ENCODE peak calls at places on chromosomes 16 and 17, in five cellular contexts. S, D, I, V and A are unnamed samples.

GRCh38 chr16:64983983-64984382 is 137.9 kb downstream of the CDH11 start:
- DNase-seq in D (peak), V (peak), I (no peak), S (peak), A (no peak)

GRCh38 chr16:70432800-70433455 is 6.0 kb downstream of the ST3GAL2 start:
- DNase-seq in S (no peak), D (no peak), I (no peak), V (no peak), A (no peak)

GRCh38 chr17:61536417-61536955 is 54.5 kb downstream of the NACA2 start:
- DNase-seq in D (no peak), V (peak), S (no peak), I (no peak), A (no peak)

GRCh38 chr16:85465328-85466307 is 147.5 kb upstream of the GSE1 start:
- DNase-seq in S (peak), D (no peak), I (no peak), V (peak), A (no peak)

GRCh38 chr16:19588661-19589060 is 33.2 kb downstream of the VPS35L start:
- DNase-seq in D (no peak), S (no peak), V (peak), I (no peak), A (no peak)

GRCh38 chr17:35069311-35069710 is 5.8 kb upstream of the RFFL start:
- DNase-seq in V (peak), D (no peak), S (no peak), I (no peak), A (no peak)

GRCh38 chr17:62626719-62627218 is 701 bp upstream of the MRC2 start:
- DNase-seq in D (no peak), S (peak), V (peak), I (no peak), A (no peak)

GRCh38 chr16:67565470-67566100 is 3.3 kb downstream of the CTCF start:
- DNase-seq in V (no peak), S (no peak), I (no peak), D (no peak), A (no peak)

GRCh38 chr17:50855708-50856330 is 10.3 kb downstream of the TOB1 start:
- DNase-seq in S (no peak), I (no peak), V (no peak), D (no peak), A (no peak)

GRCh38 chr16:30028438-30029093 is 2.5 kb downstream of the TLCD3B start:
- DNase-seq in I (no peak), V (no peak), D (no peak), S (no peak), A (no peak)

GRCh38 chr16:81647527-81647926 is 131.6 kb upstream of the PLCG2 start:
- DNase-seq in D (peak), S (no peak), V (peak), I (no peak), A (no peak)

GRCh38 chr17:47959825-47960655 is 2.4 kb upstream of the PRR15L start:
- DNase-seq in S (no peak), V (no peak), D (no peak), I (no peak), A (no peak)

GRCh38 chr16:77213542-77214108 is 14.4 kb downstream of the SYCE1L start:
- DNase-seq in I (no peak), D (peak), S (peak), V (peak), A (no peak)

GRCh38 chr16:31181102-31181830 is 1.3 kb downstream of the FUS start:
- DNase-seq in D (no peak), S (no peak), I (peak), V (peak), A (peak)

GRCh38 chr17:34442387-34443111 is 79.5 kb upstream of the CCL1 start:
- DNase-seq in V (no peak), I (no peak), D (no peak), S (no peak), A (no peak)

DNA sequence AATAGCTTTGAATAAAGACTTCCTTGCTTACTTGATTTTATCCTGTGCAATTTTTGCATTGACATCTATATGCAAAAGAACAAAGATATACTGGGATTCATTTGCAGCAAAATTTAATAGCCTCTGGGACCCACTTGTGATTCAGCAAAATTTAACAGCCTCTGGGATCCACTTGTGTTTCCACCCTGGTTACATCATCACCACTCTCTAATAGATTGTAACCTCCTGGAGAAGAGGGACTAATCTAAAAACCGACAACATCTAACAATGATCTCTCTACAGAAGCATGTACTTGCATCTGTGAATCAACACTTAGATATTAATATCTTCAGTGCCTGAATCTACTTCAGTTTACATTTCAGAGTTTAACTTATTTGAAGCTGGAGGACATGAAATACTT is 202.0 kb upstream of the CPHXL start:
- DNase-seq in D (no peak), V (peak), S (no peak), I (no peak), A (no peak)
- TF ChIP-seq CTCF in D (no peak), V (no peak), S (no peak), I (no peak), A (no peak)

GRCh38 chr16:58492735-58493134 is 7.2 kb upstream of the NDRG4 start:
- DNase-seq in S (no peak), V (no peak), D (no peak), I (no peak), A (no peak)

GRCh38 chr16:58497468-58497867 is 2.5 kb upstream of the NDRG4 start:
- DNase-seq in V (no peak), D (no peak), I (no peak), S (no peak), A (no peak)

GRCh38 chr16:58495861-58496331 is 4.0 kb upstream of the NDRG4 start:
- DNase-seq in I (no peak), D (no peak), S (no peak), V (no peak), A (no peak)

GRCh38 chr16:58493756-58494431 is 6.0 kb upstream of the NDRG4 start:
- DNase-seq in I (no peak), V (no peak), S (no peak), D (no peak), A (no peak)

DNA sequence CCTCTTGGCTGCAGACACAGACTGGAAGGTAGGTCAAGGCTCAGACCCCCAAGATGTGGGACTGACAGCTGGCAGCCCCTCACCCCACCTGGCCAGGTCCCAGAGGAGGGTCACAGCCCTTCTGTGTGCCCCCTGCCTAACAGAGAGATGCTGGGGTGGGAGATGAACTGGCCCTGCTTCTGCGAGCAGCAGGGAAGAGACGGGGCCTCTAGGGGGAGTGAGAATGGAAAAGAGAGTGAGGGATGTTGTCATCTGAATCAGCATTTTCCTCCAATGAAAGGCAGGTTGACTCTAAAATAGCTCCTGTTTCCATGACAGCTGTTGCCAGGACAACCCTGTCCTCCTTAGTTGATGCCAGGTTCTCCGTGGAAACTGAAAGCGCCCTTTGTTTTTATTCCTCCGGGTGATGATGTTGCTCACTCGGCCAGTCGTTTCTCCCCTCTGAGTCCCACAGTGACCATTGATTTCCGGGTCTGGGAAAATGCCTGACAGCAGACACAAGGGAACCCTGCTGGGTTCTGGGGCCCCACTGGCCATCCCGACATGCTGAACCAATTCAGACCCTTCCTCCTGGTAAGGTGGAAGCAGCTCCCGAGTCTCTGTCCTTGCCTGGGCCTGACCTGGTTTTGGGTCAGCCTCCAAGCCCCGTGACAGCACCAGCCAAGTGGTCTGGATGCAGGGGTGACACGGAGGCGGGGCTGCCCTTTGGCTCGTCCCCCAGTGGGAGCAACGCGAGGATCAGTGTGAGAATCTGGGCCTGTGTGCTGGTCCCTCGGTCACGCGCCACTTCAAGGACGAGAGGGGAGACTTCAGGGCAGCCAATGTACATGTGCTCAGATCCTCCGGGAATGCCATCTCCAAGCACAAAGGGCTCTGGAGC is 4.7 kb upstream of the NDRG4 start:
- DNase-seq in D (peak), I (no peak), S (peak), V (peak), A (no peak)
- TF ChIP-seq CTCF in D (peak), I (no peak), S (peak), V (peak), A (no peak)

DNA sequence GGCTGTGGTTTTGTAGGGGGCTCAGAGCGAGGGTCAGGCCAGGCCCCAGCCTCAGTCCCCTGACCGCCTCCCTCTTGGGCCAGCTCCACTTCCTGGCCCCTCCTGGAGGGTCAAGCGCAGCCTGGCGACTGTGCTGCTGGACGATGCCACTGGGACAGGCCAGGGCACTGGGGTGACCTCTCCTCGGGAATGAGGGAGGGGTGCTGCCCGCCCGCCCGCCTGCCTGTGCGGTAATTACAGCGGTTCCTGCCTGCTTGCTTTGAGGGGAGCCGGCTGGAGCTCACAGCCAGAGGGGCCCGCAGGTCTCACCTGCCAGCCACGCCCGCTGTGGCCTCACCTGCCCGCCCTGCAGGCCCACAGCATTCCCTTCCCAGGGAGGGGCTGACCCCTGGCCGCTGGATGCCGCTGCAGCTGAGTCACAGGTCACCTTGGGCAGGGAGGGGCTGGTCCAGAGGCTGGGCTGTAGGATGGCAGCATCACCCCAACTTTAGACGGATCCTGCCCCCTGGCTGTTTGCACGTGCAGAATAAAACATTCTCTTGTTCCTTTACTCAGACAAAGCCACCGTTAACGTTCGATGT is 76.7 kb upstream of the CBX4 start:
- DNase-seq in I (no peak), V (peak), S (no peak), D (no peak), A (no peak)
- TF ChIP-seq CTCF in I (no peak), V (peak), S (peak), D (peak), A (no peak)

DNA sequence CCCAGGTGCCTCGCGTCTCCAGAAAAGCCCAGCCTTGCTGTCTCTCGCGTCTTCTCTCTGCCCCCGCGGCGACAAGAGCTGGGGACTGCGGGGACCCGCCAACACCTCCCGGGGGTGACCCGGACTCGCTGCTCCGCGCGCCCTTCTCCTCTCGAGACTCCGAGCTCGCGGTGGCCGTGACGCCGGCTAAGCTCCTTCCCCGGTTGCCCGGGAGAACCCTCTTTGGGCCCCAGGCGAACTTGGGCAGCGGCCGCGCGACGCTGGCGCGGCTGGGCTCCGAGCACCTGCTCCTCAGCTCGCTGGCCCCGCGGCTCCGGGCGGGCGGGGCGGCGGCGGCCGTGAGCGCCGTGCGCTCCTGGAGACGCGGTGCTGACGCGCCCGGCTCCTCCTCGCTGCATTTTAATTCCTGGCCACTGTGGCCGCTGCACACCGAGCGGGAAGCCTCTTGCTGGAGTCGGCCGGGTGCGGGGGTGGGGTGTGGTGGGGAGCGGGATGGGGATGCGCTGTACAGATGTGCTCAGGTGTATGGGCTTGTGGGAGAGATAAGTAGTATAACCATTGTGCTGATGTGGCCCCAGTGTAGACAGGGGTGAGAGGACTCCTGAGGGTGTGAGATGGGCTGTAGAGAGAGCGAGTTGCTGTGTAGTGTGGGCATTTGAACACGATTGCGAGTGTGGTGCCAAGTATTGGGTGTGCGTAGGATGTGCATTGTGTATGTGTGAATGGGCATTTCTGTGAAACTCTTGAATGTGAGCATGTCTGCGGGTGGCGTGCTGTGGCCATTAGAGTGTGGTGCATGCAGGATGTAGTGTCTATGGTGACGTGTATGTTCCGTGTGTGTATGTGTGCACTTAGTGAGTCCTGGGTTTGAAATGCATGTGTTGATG is at the start of gene ASIC2:
- DNase-seq in S (no peak), I (no peak), D (no peak), V (peak), A (no peak)
- TF ChIP-seq CTCF in S (no peak), I (no peak), D (no peak), V (no peak), A (no peak)

DNA sequence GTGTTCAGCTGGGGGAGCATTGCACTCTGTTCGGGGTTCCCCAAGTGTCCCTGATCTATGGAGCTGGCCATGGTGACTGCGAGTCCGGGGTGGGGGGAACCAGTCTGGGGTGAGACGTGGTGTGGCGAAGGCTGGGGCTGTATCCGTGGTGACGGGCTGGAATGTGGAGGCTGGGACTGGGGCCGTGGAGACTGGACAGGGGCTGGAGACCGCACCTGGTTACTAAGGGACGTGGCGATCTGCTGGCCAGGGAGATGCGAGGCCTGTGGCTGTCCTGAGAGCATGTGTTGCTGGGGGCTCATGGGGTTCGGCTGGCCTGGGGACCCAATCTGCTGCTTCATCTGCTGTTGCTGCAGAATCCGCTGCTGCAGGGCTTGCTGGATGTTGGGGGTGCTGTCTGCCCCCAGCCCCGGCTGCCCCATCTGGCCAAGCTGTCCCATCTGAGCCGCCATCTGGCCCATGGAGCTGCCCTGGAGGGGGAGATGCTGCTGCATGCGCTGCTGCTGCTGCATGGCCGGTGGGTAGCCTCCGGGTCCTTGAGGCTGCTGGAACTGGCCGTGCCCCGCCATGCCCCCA is 10.6 kb upstream of the TRAP1 start:
- DNase-seq in I (no peak), V (no peak), S (no peak), D (no peak), A (no peak)
- TF ChIP-seq CTCF in I (no peak), V (no peak), S (no peak), D (no peak), A (no peak)

GRCh38 chr16:66275795-66276428 is 90.6 kb upstream of the CDH5 start:
- DNase-seq in I (peak), D (peak), V (peak), S (no peak), A (no peak)
- TF ChIP-seq CTCF in I (no peak), D (peak), V (peak), S (peak), A (no peak)

GRCh38 chr17:45282683-45283644 is 21.1 kb upstream of the SPATA32 start:
- DNase-seq in V (peak), D (no peak), S (peak), I (no peak), A (no peak)

GRCh38 chr17:45283711-45284110 is 21.8 kb upstream of the SPATA32 start:
- DNase-seq in I (no peak), S (no peak), V (no peak), D (no peak), A (no peak)

GRCh38 chr17:45286286-45286685 is 24.4 kb upstream of the SPATA32 start:
- DNase-seq in I (no peak), D (no peak), S (no peak), V (no peak), A (no peak)

GRCh38 chr17:45287526-45288264 is 25.8 kb upstream of the SPATA32 start:
- DNase-seq in V (no peak), D (no peak), I (no peak), S (no peak), A (no peak)

GRCh38 chr17:45284176-45285140 is 22.6 kb upstream of the SPATA32 start:
- DNase-seq in I (no peak), D (no peak), V (no peak), S (no peak), A (no peak)
- TF ChIP-seq CTCF in I (no peak), D (peak), V (peak), S (peak), A (no peak)

GRCh38 chr16:53126390-53126789 is 71.6 kb downstream of the CHD9 start:
- DNase-seq in S (no peak), D (no peak), V (no peak), I (no peak), A (no peak)

GRCh38 chr16:53123753-53124152 is 69.0 kb downstream of the CHD9 start:
- DNase-seq in V (peak), S (no peak), I (no peak), D (no peak), A (no peak)

GRCh38 chr16:53115773-53116172 is 61.0 kb downstream of the CHD9 start:
- DNase-seq in I (no peak), S (no peak), V (no peak), D (no peak), A (no peak)

GRCh38 chr16:53121666-53122065 is 66.9 kb downstream of the CHD9 start:
- DNase-seq in S (no peak), D (no peak), V (peak), I (no peak), A (no peak)

GRCh38 chr16:53121043-53121442 is 66.3 kb downstream of the CHD9 start:
- DNase-seq in V (no peak), S (no peak), I (no peak), D (no peak), A (no peak)
- TF ChIP-seq CTCF in V (no peak), S (no peak), I (no peak), D (no peak), A (no peak)